ENCODE peak calls at places on chromosome 11, in eight cellular contexts. One of them, this sample, is unnamed.

GRCh38 chr11:17812286-17813187 is 78.0 kb downstream of the KCNC1 start:
- DNase-seq in hepatocyte: no peak
- DNase-seq in kidney: no peak
- DNase-seq in AG10803: no peak
- DNase-seq in naive thymus-derived CD4-positive, alpha-beta T cell: no peak
- DNase-seq in CD8-positive, alpha-beta T cell: no peak
- DNase-seq in astrocyte: no peak
- DNase-seq in PC-3: peak; percentile 40
- DNase-seq in this sample: no peak

GRCh38 chr11:126628790-126629621 is 273.5 kb downstream of the ST3GAL4 start:
- DNase-seq in PC-3: no peak
- DNase-seq in CD8-positive, alpha-beta T cell: no peak
- DNase-seq in naive thymus-derived CD4-positive, alpha-beta T cell: no peak
- DNase-seq in astrocyte: no peak
- DNase-seq in kidney: no peak
- DNase-seq in AG10803: peak; percentile 99
- DNase-seq in hepatocyte: no peak
- DNase-seq in this sample: peak; percentile 15

GRCh38 chr11:72236774-72237111 is 7.2 kb downstream of the PHOX2A start:
- DNase-seq in PC-3: no peak
- DNase-seq in kidney: no peak
- DNase-seq in CD8-positive, alpha-beta T cell: no peak
- DNase-seq in hepatocyte: no peak
- DNase-seq in AG10803: no peak
- DNase-seq in astrocyte: no peak
- DNase-seq in naive thymus-derived CD4-positive, alpha-beta T cell: no peak
- DNase-seq in this sample: no peak

GRCh38 chr11:96309001-96309642 is 33.9 kb downstream of the MAML2 start:
- DNase-seq in naive thymus-derived CD4-positive, alpha-beta T cell: no peak
- DNase-seq in hepatocyte: no peak
- DNase-seq in kidney: no peak
- DNase-seq in PC-3: peak; percentile 65
- DNase-seq in astrocyte: peak; percentile 81
- DNase-seq in AG10803: peak; percentile 66
- DNase-seq in CD8-positive, alpha-beta T cell: no peak
- DNase-seq in this sample: no peak

GRCh38 chr11:33448461-33449130 is 191.4 kb downstream of the HIPK3 start:
- DNase-seq in kidney: no peak
- DNase-seq in CD8-positive, alpha-beta T cell: no peak
- DNase-seq in AG10803: peak; percentile 28
- DNase-seq in astrocyte: peak; percentile 31
- DNase-seq in PC-3: peak; percentile 66
- DNase-seq in hepatocyte: no peak
- DNase-seq in naive thymus-derived CD4-positive, alpha-beta T cell: no peak
- DNase-seq in this sample: no peak

GRCh38 chr11:117911694-117912093 is 17.5 kb downstream of the TMPRSS13 start:
- DNase-seq in naive thymus-derived CD4-positive, alpha-beta T cell: no peak
- DNase-seq in kidney: no peak
- DNase-seq in astrocyte: no peak
- DNase-seq in CD8-positive, alpha-beta T cell: no peak
- DNase-seq in AG10803: no peak
- DNase-seq in PC-3: no peak
- DNase-seq in hepatocyte: no peak
- DNase-seq in this sample: no peak

GRCh38 chr11:134559617-134559992 is 147.6 kb upstream of the B3GAT1 start:
- DNase-seq in kidney: peak; percentile 49
- DNase-seq in naive thymus-derived CD4-positive, alpha-beta T cell: no peak
- DNase-seq in AG10803: no peak
- DNase-seq in CD8-positive, alpha-beta T cell: peak; percentile 42
- DNase-seq in PC-3: no peak
- DNase-seq in astrocyte: no peak
- DNase-seq in hepatocyte: no peak
- DNase-seq in this sample: no peak

GRCh38 chr11:64936539-64936938 is 846 bp upstream of the GPHA2 start:
- DNase-seq in naive thymus-derived CD4-positive, alpha-beta T cell: no peak
- DNase-seq in kidney: no peak
- DNase-seq in AG10803: no peak
- DNase-seq in PC-3: no peak
- DNase-seq in CD8-positive, alpha-beta T cell: no peak
- DNase-seq in hepatocyte: no peak
- DNase-seq in astrocyte: no peak
- DNase-seq in this sample: no peak

GRCh38 chr11:86703992-86704391 is 31.6 kb upstream of the ME3 start:
- DNase-seq in hepatocyte: no peak
- DNase-seq in CD8-positive, alpha-beta T cell: no peak
- DNase-seq in kidney: no peak
- DNase-seq in PC-3: no peak
- DNase-seq in naive thymus-derived CD4-positive, alpha-beta T cell: no peak
- DNase-seq in astrocyte: no peak
- DNase-seq in AG10803: no peak
- DNase-seq in this sample: no peak

GRCh38 chr11:86670179-86670578 is 2.2 kb downstream of the ME3 start:
- DNase-seq in PC-3: peak; percentile 42
- DNase-seq in hepatocyte: no peak
- DNase-seq in AG10803: peak; percentile 66
- DNase-seq in astrocyte: no peak
- DNase-seq in naive thymus-derived CD4-positive, alpha-beta T cell: no peak
- DNase-seq in CD8-positive, alpha-beta T cell: no peak
- DNase-seq in kidney: no peak
- DNase-seq in this sample: no peak

GRCh38 chr11:44573333-44573732 is 7.9 kb downstream of the CD82 start:
- DNase-seq in CD8-positive, alpha-beta T cell: no peak
- DNase-seq in hepatocyte: no peak
- DNase-seq in kidney: no peak
- DNase-seq in astrocyte: peak; percentile 27
- DNase-seq in PC-3: no peak
- DNase-seq in naive thymus-derived CD4-positive, alpha-beta T cell: no peak
- DNase-seq in AG10803: no peak
- DNase-seq in this sample: no peak

GRCh38 chr11:7537260-7537659 is 23.5 kb downstream of the PPFIBP2 start:
- DNase-seq in PC-3: no peak
- DNase-seq in astrocyte: no peak
- DNase-seq in hepatocyte: no peak
- DNase-seq in CD8-positive, alpha-beta T cell: no peak
- DNase-seq in AG10803: no peak
- DNase-seq in naive thymus-derived CD4-positive, alpha-beta T cell: no peak
- DNase-seq in kidney: no peak
- DNase-seq in this sample: no peak

GRCh38 chr11:120131941-120132644 is 5.8 kb downstream of the TRIM29 start:
- DNase-seq in AG10803: no peak
- DNase-seq in astrocyte: no peak
- DNase-seq in hepatocyte: no peak
- DNase-seq in CD8-positive, alpha-beta T cell: peak; percentile 35
- DNase-seq in naive thymus-derived CD4-positive, alpha-beta T cell: no peak
- DNase-seq in kidney: peak; percentile 76
- DNase-seq in PC-3: no peak
- DNase-seq in this sample: no peak

GRCh38 chr11:126543691-126544090 is 188.2 kb downstream of the ST3GAL4 start:
- DNase-seq in astrocyte: no peak
- DNase-seq in kidney: no peak
- DNase-seq in CD8-positive, alpha-beta T cell: no peak
- DNase-seq in AG10803: no peak
- DNase-seq in naive thymus-derived CD4-positive, alpha-beta T cell: no peak
- DNase-seq in PC-3: no peak
- DNase-seq in hepatocyte: no peak
- DNase-seq in this sample: no peak

GRCh38 chr11:75745807-75746206 is 22.8 kb upstream of the DGAT2 start:
- DNase-seq in hepatocyte: no peak
- DNase-seq in kidney: no peak
- DNase-seq in astrocyte: no peak
- DNase-seq in AG10803: no peak
- DNase-seq in naive thymus-derived CD4-positive, alpha-beta T cell: no peak
- DNase-seq in CD8-positive, alpha-beta T cell: no peak
- DNase-seq in PC-3: no peak
- DNase-seq in this sample: no peak

GRCh38 chr11:88402192-88402715 is 64.7 kb upstream of the CTSC start:
- DNase-seq in hepatocyte: no peak
- DNase-seq in kidney: no peak
- DNase-seq in astrocyte: peak; percentile 90
- DNase-seq in PC-3: peak; percentile 78
- DNase-seq in AG10803: peak; percentile 89
- DNase-seq in CD8-positive, alpha-beta T cell: no peak
- DNase-seq in naive thymus-derived CD4-positive, alpha-beta T cell: no peak
- DNase-seq in this sample: peak; percentile 71

GRCh38 chr11:106986261-106986660 is 32.0 kb downstream of the GUCY1A2 start:
- DNase-seq in kidney: no peak
- DNase-seq in AG10803: peak; percentile 69
- DNase-seq in PC-3: peak; percentile 69
- DNase-seq in hepatocyte: peak; percentile 20
- DNase-seq in astrocyte: peak; percentile 36
- DNase-seq in naive thymus-derived CD4-positive, alpha-beta T cell: no peak
- DNase-seq in CD8-positive, alpha-beta T cell: no peak
- DNase-seq in this sample: no peak

GRCh38 chr11:34468209-34468841 is 29.6 kb downstream of the CAT start:
- DNase-seq in AG10803: peak; percentile 12
- DNase-seq in astrocyte: no peak
- DNase-seq in CD8-positive, alpha-beta T cell: no peak
- DNase-seq in naive thymus-derived CD4-positive, alpha-beta T cell: peak; percentile 9
- DNase-seq in hepatocyte: peak; percentile 61
- DNase-seq in kidney: no peak
- DNase-seq in PC-3: peak; percentile 81
- DNase-seq in this sample: no peak

GRCh38 chr11:106644824-106645223 is 373.5 kb downstream of the GUCY1A2 start:
- DNase-seq in AG10803: no peak
- DNase-seq in hepatocyte: peak; percentile 26
- DNase-seq in naive thymus-derived CD4-positive, alpha-beta T cell: no peak
- DNase-seq in CD8-positive, alpha-beta T cell: no peak
- DNase-seq in PC-3: peak; percentile 57
- DNase-seq in kidney: no peak
- DNase-seq in astrocyte: peak; percentile 61
- DNase-seq in this sample: no peak

GRCh38 chr11:105229758-105230157 is 90.2 kb upstream of the CARD18 start:
- DNase-seq in naive thymus-derived CD4-positive, alpha-beta T cell: no peak
- DNase-seq in kidney: no peak
- DNase-seq in AG10803: no peak
- DNase-seq in hepatocyte: no peak
- DNase-seq in astrocyte: no peak
- DNase-seq in PC-3: no peak
- DNase-seq in CD8-positive, alpha-beta T cell: no peak
- DNase-seq in this sample: no peak

GRCh38 chr11:94767701-94768601 is at the start of gene AMOTL1:
- DNase-seq in CD8-positive, alpha-beta T cell: no peak
- DNase-seq in hepatocyte: peak; percentile 96
- DNase-seq in PC-3: peak; percentile 96
- DNase-seq in kidney: peak; percentile 97
- DNase-seq in naive thymus-derived CD4-positive, alpha-beta T cell: no peak
- DNase-seq in AG10803: peak; percentile 87
- DNase-seq in astrocyte: peak; percentile 70
- DNase-seq in this sample: peak; percentile 67

GRCh38 chr11:134392953-134393615 is 19.0 kb downstream of the B3GAT1 start:
- DNase-seq in CD8-positive, alpha-beta T cell: no peak
- DNase-seq in hepatocyte: no peak
- DNase-seq in naive thymus-derived CD4-positive, alpha-beta T cell: no peak
- DNase-seq in PC-3: no peak
- DNase-seq in kidney: no peak
- DNase-seq in AG10803: no peak
- DNase-seq in astrocyte: no peak
- DNase-seq in this sample: no peak

GRCh38 chr11:57203359-57203758 is 21.6 kb downstream of the LRRC55 start:
- DNase-seq in PC-3: no peak
- DNase-seq in hepatocyte: no peak
- DNase-seq in astrocyte: no peak
- DNase-seq in kidney: peak; percentile 95
- DNase-seq in CD8-positive, alpha-beta T cell: no peak
- DNase-seq in AG10803: peak; percentile 69
- DNase-seq in naive thymus-derived CD4-positive, alpha-beta T cell: no peak
- DNase-seq in this sample: no peak

GRCh38 chr11:725624-726202 is 19.7 kb downstream of the EPS8L2 start:
- DNase-seq in AG10803: no peak
- DNase-seq in kidney: peak; percentile 83
- DNase-seq in PC-3: no peak
- DNase-seq in naive thymus-derived CD4-positive, alpha-beta T cell: no peak
- DNase-seq in astrocyte: no peak
- DNase-seq in hepatocyte: peak; percentile 16
- DNase-seq in CD8-positive, alpha-beta T cell: no peak
- DNase-seq in this sample: no peak
- H3K4me3 ChIP-seq in AG10803: no peak overlapping the region
- H3K4me3 ChIP-seq in kidney: no peak overlapping the region
- H3K4me3 ChIP-seq in PC-3: no peak overlapping the region
- H3K4me3 ChIP-seq in naive thymus-derived CD4-positive, alpha-beta T cell: peak overlapping the region; percentile 13
- H3K4me3 ChIP-seq in astrocyte: no peak overlapping the region
- H3K4me3 ChIP-seq in hepatocyte: no peak overlapping the region
- H3K4me3 ChIP-seq in CD8-positive, alpha-beta T cell: peak overlapping the region; percentile 62
- H3K4me3 ChIP-seq in this sample: no peak overlapping the region

GRCh38 chr11:115500547-115501503 is 3.4 kb downstream of the CADM1 start:
- DNase-seq in PC-3: no peak
- DNase-seq in CD8-positive, alpha-beta T cell: no peak
- DNase-seq in kidney: no peak
- DNase-seq in hepatocyte: no peak
- DNase-seq in naive thymus-derived CD4-positive, alpha-beta T cell: no peak
- DNase-seq in astrocyte: no peak
- DNase-seq in AG10803: no peak
- DNase-seq in this sample: no peak

GRCh38 chr11:115501504-115501894 is 2.7 kb downstream of the CADM1 start:
- DNase-seq in CD8-positive, alpha-beta T cell: no peak
- DNase-seq in AG10803: no peak
- DNase-seq in hepatocyte: no peak
- DNase-seq in naive thymus-derived CD4-positive, alpha-beta T cell: no peak
- DNase-seq in PC-3: no peak
- DNase-seq in kidney: no peak
- DNase-seq in astrocyte: no peak
- DNase-seq in this sample: no peak

GRCh38 chr11:115503083-115503885 is 931 bp downstream of the CADM1 start:
- DNase-seq in astrocyte: peak; percentile 54
- DNase-seq in kidney: peak; percentile 90
- DNase-seq in AG10803: peak; percentile 39
- DNase-seq in naive thymus-derived CD4-positive, alpha-beta T cell: no peak
- DNase-seq in hepatocyte: peak; percentile 84
- DNase-seq in PC-3: peak; percentile 34
- DNase-seq in CD8-positive, alpha-beta T cell: peak; percentile 48
- DNase-seq in this sample: no peak

GRCh38 chr11:115502636-115503082 is 1.6 kb downstream of the CADM1 start:
- DNase-seq in hepatocyte: no peak
- DNase-seq in PC-3: no peak
- DNase-seq in AG10803: no peak
- DNase-seq in CD8-positive, alpha-beta T cell: no peak
- DNase-seq in astrocyte: no peak
- DNase-seq in kidney: no peak
- DNase-seq in naive thymus-derived CD4-positive, alpha-beta T cell: no peak
- DNase-seq in this sample: no peak

GRCh38 chr11:115501895-115502589 is 2.2 kb downstream of the CADM1 start:
- DNase-seq in naive thymus-derived CD4-positive, alpha-beta T cell: no peak
- DNase-seq in astrocyte: peak; percentile 36
- DNase-seq in CD8-positive, alpha-beta T cell: no peak
- DNase-seq in AG10803: no peak
- DNase-seq in kidney: no peak
- DNase-seq in hepatocyte: peak; percentile 24
- DNase-seq in PC-3: no peak
- DNase-seq in this sample: no peak
- H3K4me3 ChIP-seq in naive thymus-derived CD4-positive, alpha-beta T cell: peak overlapping the region; percentile 37
- H3K4me3 ChIP-seq in astrocyte: peak overlapping the region; percentile 91
- H3K4me3 ChIP-seq in CD8-positive, alpha-beta T cell: peak overlapping the region; percentile 31
- H3K4me3 ChIP-seq in AG10803: peak overlapping the region; percentile 47
- H3K4me3 ChIP-seq in kidney: peak overlapping the region; percentile 91
- H3K4me3 ChIP-seq in hepatocyte: peak overlapping the region; percentile 56
- H3K4me3 ChIP-seq in PC-3: peak overlapping the region; percentile 64
- H3K4me3 ChIP-seq in this sample: no peak overlapping the region

GRCh38 chr11:578276-579035 is 2.2 kb downstream of the PHRF1 start:
- DNase-seq in naive thymus-derived CD4-positive, alpha-beta T cell: no peak
- DNase-seq in PC-3: no peak
- DNase-seq in CD8-positive, alpha-beta T cell: no peak
- DNase-seq in AG10803: no peak
- DNase-seq in hepatocyte: peak; percentile 11
- DNase-seq in astrocyte: no peak
- DNase-seq in kidney: no peak
- DNase-seq in this sample: no peak
- H3K4me3 ChIP-seq in naive thymus-derived CD4-positive, alpha-beta T cell: peak overlapping the region; percentile 70
- H3K4me3 ChIP-seq in PC-3: peak overlapping the region; percentile 79
- H3K4me3 ChIP-seq in CD8-positive, alpha-beta T cell: no peak overlapping the region
- H3K4me3 ChIP-seq in AG10803: peak overlapping the region; percentile 93
- H3K4me3 ChIP-seq in hepatocyte: no peak overlapping the region
- H3K4me3 ChIP-seq in astrocyte: peak overlapping the region; percentile 98
- H3K4me3 ChIP-seq in kidney: peak overlapping the region; percentile 87
- H3K4me3 ChIP-seq in this sample: peak overlapping the region; percentile 97

GRCh38 chr11:10208045-10208674 is 85.9 kb downstream of the SBF2 start:
- DNase-seq in AG10803: peak; percentile 55
- DNase-seq in PC-3: peak; percentile 74
- DNase-seq in naive thymus-derived CD4-positive, alpha-beta T cell: peak; percentile 18
- DNase-seq in kidney: no peak
- DNase-seq in hepatocyte: peak; percentile 47
- DNase-seq in CD8-positive, alpha-beta T cell: no peak
- DNase-seq in astrocyte: peak; percentile 13
- DNase-seq in this sample: peak; percentile 9
- H3K4me3 ChIP-seq in AG10803: peak overlapping the region; percentile 22
- H3K4me3 ChIP-seq in PC-3: no peak overlapping the region
- H3K4me3 ChIP-seq in naive thymus-derived CD4-positive, alpha-beta T cell: no peak overlapping the region
- H3K4me3 ChIP-seq in kidney: no peak overlapping the region
- H3K4me3 ChIP-seq in hepatocyte: no peak overlapping the region
- H3K4me3 ChIP-seq in CD8-positive, alpha-beta T cell: no peak overlapping the region
- H3K4me3 ChIP-seq in astrocyte: no peak overlapping the region
- H3K4me3 ChIP-seq in this sample: no peak overlapping the region

This sample was measured in skeletal muscle cell.